ENCODE peak calls at places on chromosome 11, in six cellular contexts. T, M, L, U, C and N are unnamed samples.

GRCh38 chr11:69953356-69953755 is 124.8 kb upstream of the ANO1 start:
- DNase-seq in C (no peak), L (no peak), U (no peak), T (no peak), M (no peak), N (no peak)

GRCh38 chr11:78045851-78046485 is 17.7 kb upstream of the THRSP start:
- DNase-seq in L (peak; percentile 34), U (peak; percentile 77), C (peak; percentile 72), M (peak; percentile 64), T (peak; percentile 86), N (peak; percentile 89)

GRCh38 chr11:106889718-106890117 is 128.6 kb downstream of the GUCY1A2 start:
- DNase-seq in L (no peak), C (no peak), M (no peak), T (no peak), U (no peak), N (no peak)

GRCh38 chr11:84498016-84498415 is 1129.1 kb downstream of the DLG2 start:
- DNase-seq in C (no peak), U (no peak), L (peak; percentile 42), M (no peak), T (no peak), N (no peak)

GRCh38 chr11:100515087-100515486 is 172.0 kb upstream of the ARHGAP42 start:
- DNase-seq in M (no peak), L (peak; percentile 23), T (no peak), C (peak; percentile 5), U (no peak), N (no peak)

GRCh38 chr11:110314366-110315095 is 18.1 kb upstream of the RDX start:
- DNase-seq in M (no peak), U (no peak), T (no peak), C (no peak), L (no peak), N (no peak)

GRCh38 chr11:95262994-95263764 is 32.2 kb upstream of the SESN3 start:
- DNase-seq in T (no peak), L (no peak), U (no peak), C (no peak), M (no peak), N (no peak)

GRCh38 chr11:108592591-108593213 is 866 bp downstream of the EXPH5 start:
- DNase-seq in C (no peak), T (peak; percentile 29), U (no peak), M (peak; percentile 5), L (no peak), N (peak; percentile 37)

GRCh38 chr11:128604723-128605122 is 17.4 kb upstream of the ETS1 start:
- DNase-seq in C (no peak), U (no peak), T (no peak), L (no peak), M (no peak), N (no peak)

GRCh38 chr11:10777806-10778205 is 26.8 kb downstream of the CTR9 start:
- DNase-seq in M (no peak), L (peak; percentile 23), C (no peak), T (no peak), U (no peak), N (no peak)

GRCh38 chr11:60657880-60658279 is 41.5 kb upstream of the MS4A8 start:
- DNase-seq in T (no peak), L (peak; percentile 3), C (no peak), M (peak; percentile 82), U (no peak), N (peak; percentile 26)

GRCh38 chr11:14908214-14908880 is 16.3 kb upstream of the CYP2R1 start:
- DNase-seq in C (no peak), T (no peak), M (peak; percentile 64), L (peak; percentile 62), U (peak; percentile 4), N (no peak)

GRCh38 chr11:96713301-96713700 is 323.5 kb downstream of the JRKL start:
- DNase-seq in M (no peak), L (no peak), C (no peak), T (no peak), U (no peak), N (no peak)